ENCODE peak calls at places on chromosomes 16 and 17, in four cellular contexts. I is IMR-90, A is neural crest cell, T is GM20000. K is an unnamed sample.

GRCh38 chr16:48062681-48063080 is 93.1 kb downstream of the ABCC12 start:
- DNase-seq in A (no peak), T (no peak), I (no peak), K (no peak)

GRCh38 chr17:75346906-75347305 is 57.7 kb upstream of the SLC25A19 start:
- DNase-seq in I (peak; percentile 72), A (no peak), T (no peak), K (peak; percentile 70)

GRCh38 chr17:72053069-72053846 is 67.6 kb upstream of the SOX9 start:
- DNase-seq in I (no peak), A (no peak), T (no peak), K (no peak)

GRCh38 chr16:86314402-86315025 is 195.8 kb upstream of the FOXF1 start:
- DNase-seq in T (no peak), A (no peak), I (no peak), K (no peak)

GRCh38 chr17:6568186-6568758 is 11.9 kb upstream of the PITPNM3 start:
- DNase-seq in I (no peak), A (no peak), T (no peak), K (no peak)

GRCh38 chr17:51427259-51428255 is 167.2 kb downstream of the UTP18 start:
- DNase-seq in A (no peak), T (peak; percentile 54), I (no peak), K (peak; percentile 85)

GRCh38 chr16:2147981-2148671 is at the start of gene RAB26:
- DNase-seq in I (peak; percentile 33), A (peak; percentile 40), T (peak; percentile 76), K (peak; percentile 42)

GRCh38 chr16:15672514-15673167 is 22.6 kb downstream of the NDE1 start:
- DNase-seq in A (peak; percentile 35), T (no peak), I (peak; percentile 96), K (peak; percentile 80)

GRCh38 chr16:87957296-87958069 is 6.2 kb downstream of the BANP start:
- DNase-seq in A (no peak), T (no peak), I (no peak), K (no peak)

GRCh38 chr16:4994719-4995434 is 36.7 kb downstream of the SEC14L5 start:
- DNase-seq in A (no peak), I (no peak), T (no peak), K (no peak)

GRCh38 chr17:9470171-9470570 is 105.4 kb downstream of the STX8 start:
- DNase-seq in I (no peak), A (no peak), T (peak; percentile 17), K (peak; percentile 8)

GRCh38 chr17:17837380-17837821 is 615 bp upstream of the SREBF1 start:
- DNase-seq in A (no peak), T (no peak), I (peak; percentile 81), K (peak; percentile 43)

GRCh38 chr16:76287466-76287865 is 10.3 kb downstream of the CNTNAP4 start:
- DNase-seq in T (no peak), I (no peak), A (no peak), K (no peak)

GRCh38 chr17:71528210-71528609 is 592.6 kb upstream of the SOX9 start:
- DNase-seq in I (no peak), A (no peak), T (no peak), K (no peak)

GRCh38 chr17:49216482-49216881 is 6.0 kb downstream of the ABI3 start:
- DNase-seq in T (no peak), A (no peak), I (no peak), K (no peak)

GRCh38 chr16:29022196-29022595 is 37.3 kb downstream of the LAT start:
- DNase-seq in T (no peak), I (no peak), A (no peak), K (no peak)

GRCh38 chr16:4795181-4795827 is at the start of gene SMIM22:
- DNase-seq in A (no peak), T (no peak), I (no peak), K (no peak)

GRCh38 chr16:58011652-58012051 is 10.4 kb downstream of the USB1 start:
- DNase-seq in T (no peak), I (peak; percentile 83), A (no peak), K (no peak)

GRCh38 chr17:56890906-56891674 is 22.8 kb downstream of the TRIM25 start:
- DNase-seq in T (no peak), A (no peak), I (no peak), K (no peak)

GRCh38 chr16:3364774-3365427 is 9.2 kb downstream of the OR2C1 start:
- DNase-seq in T (peak; percentile 82), A (no peak), I (peak; percentile 95), K (peak; percentile 95)

GRCh38 chr16:71364306-71364705 is 5.8 kb downstream of the CALB2 start:
- DNase-seq in A (no peak), T (no peak), I (no peak), K (no peak)

GRCh38 chr16:56336071-56336688 is 89.2 kb downstream of the AMFR start:
- DNase-seq in T (no peak), I (no peak), A (no peak), K (no peak)

GRCh38 chr17:16917995-16918394 is 53.9 kb downstream of the TNFRSF13B start:
- DNase-seq in A (no peak), I (no peak), T (no peak), K (no peak)

GRCh38 chr17:73469311-73469710 is 157.5 kb upstream of the CDC42EP4 start:
- DNase-seq in I (no peak), A (no peak), T (no peak), K (no peak)

GRCh38 chr17:1150863-1151685 is 28.7 kb downstream of the ABR start:
- DNase-seq in A (no peak), T (no peak), I (no peak), K (no peak)

GRCh38 chr16:56534847-56535383 is 15.1 kb upstream of the BBS2 start:
- DNase-seq in A (no peak), T (no peak), I (no peak), K (no peak)

GRCh38 chr16:28495098-28495793 is 803 bp downstream of the APOBR start:
- DNase-seq in I (no peak), T (no peak), A (no peak), K (peak; percentile 20)

GRCh38 chr16:85528528-85529387 is 84.4 kb upstream of the GSE1 start:
- DNase-seq in A (peak; percentile 35), T (peak; percentile 63), I (no peak), K (peak; percentile 50)

GRCh38 chr16:88651989-88652762 is 1.3 kb upstream of the CYBA start:
- DNase-seq in I (no peak), T (no peak), A (no peak), K (no peak)

GRCh38 chr17:40956401-40957254 is 10.1 kb downstream of the KRT39 start:
- DNase-seq in A (no peak), T (no peak), I (peak; percentile 100), K (no peak)

GRCh38 chr17:27907976-27908558 is 14.9 kb upstream of the LYRM9 start:
- DNase-seq in A (no peak), I (no peak), T (no peak), K (peak; percentile 32)
- TF ChIP-seq CTCF in A (no peak), I (no peak), T (no peak), K (no peak)

GRCh38 chr16:26511463-26511862 is 555.3 kb upstream of the C16orf82 start:
- DNase-seq in T (no peak), I (no peak), A (no peak), K (no peak)

GRCh38 chr16:26505501-26505900 is 561.2 kb upstream of the C16orf82 start:
- DNase-seq in T (no peak), A (no peak), I (no peak), K (no peak)

DNA sequence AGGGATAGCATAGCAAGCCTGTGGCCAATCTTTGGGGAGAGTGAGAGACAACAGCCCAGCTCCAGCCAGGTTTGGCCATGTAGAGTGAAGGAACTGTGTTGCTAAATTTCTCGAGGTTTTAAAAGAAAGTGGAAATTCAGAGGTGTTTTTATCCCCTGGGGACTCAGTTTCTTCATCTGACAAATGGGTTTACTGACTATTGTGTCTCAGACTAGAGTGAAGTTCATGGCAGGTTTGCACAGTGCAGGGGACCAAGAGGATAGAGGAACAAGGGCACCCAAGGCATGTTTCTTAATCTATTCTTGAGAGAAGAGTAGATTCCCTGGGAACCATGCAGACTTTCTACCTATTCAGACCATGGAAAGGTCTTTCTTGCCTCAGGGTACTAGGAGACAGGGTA is 555.8 kb upstream of the C16orf82 start:
- DNase-seq in A (no peak), I (no peak), T (no peak), K (no peak)
- TF ChIP-seq CTCF in A (no peak), I (no peak), T (no peak), K (no peak)

DNA sequence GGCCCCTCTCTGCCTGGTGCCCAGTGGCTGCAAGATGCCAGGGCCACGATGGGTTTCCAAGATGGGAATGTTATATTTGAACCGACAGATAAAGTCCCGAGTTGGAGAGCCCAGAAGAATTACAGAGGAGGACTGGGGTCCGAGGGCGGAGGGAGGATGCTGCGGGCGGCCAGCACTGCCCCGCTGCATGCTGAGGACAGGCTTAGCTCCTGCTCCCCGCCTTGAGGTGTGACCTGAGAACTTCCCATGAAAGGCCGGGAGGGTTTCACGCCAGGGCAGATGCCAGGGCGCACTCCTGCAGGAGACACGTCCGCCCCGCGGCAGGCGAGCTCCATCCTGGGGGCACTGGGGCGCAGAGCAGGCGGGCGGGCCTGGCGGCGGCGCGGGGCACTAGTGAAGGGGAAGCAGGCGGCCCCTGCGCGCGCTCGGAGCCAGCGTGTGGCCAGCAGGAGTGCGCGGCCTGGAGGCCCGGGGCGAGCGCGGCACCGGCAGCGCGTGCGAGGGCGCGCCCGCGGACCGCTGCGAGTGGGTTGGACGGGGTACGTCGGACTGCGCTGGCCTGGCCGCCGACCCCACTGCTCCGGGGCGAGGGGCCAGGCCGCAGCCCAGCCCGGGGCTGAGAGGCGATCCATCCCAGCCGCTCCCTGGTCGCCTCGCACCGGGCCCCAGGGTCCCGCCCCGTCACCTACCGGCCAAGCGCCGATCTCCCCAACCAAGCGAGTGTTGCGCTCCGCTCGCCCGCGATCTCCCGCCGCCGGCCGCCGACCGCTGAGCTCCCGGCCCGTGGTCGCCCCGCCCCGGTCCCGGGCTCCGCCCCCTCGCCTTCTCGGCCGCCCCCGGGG is at the start of gene MAP3K14:
- DNase-seq in A (peak; percentile 57), I (peak; percentile 64), T (no peak), K (peak; percentile 77)
- TF ChIP-seq CTCF in A (peak; percentile 15), I (peak; percentile 24), T (peak; percentile 20), K (peak; percentile 21)

GRCh38 chr16:78100162-78100467 is 661 bp downstream of the WWOX start:
- DNase-seq in I (no peak), A (no peak), T (no peak), K (no peak)
- TF ChIP-seq CTCF in I (no peak), A (no peak), T (no peak), K (no peak)

GRCh38 chr17:46977348-46977747 is 1.7 kb downstream of the RPRML start:
- DNase-seq in A (peak; percentile 61), I (peak; percentile 18), T (no peak), K (peak; percentile 21)
- TF ChIP-seq CTCF in A (peak; percentile 62), I (peak; percentile 12), T (no peak), K (no peak)

DNA sequence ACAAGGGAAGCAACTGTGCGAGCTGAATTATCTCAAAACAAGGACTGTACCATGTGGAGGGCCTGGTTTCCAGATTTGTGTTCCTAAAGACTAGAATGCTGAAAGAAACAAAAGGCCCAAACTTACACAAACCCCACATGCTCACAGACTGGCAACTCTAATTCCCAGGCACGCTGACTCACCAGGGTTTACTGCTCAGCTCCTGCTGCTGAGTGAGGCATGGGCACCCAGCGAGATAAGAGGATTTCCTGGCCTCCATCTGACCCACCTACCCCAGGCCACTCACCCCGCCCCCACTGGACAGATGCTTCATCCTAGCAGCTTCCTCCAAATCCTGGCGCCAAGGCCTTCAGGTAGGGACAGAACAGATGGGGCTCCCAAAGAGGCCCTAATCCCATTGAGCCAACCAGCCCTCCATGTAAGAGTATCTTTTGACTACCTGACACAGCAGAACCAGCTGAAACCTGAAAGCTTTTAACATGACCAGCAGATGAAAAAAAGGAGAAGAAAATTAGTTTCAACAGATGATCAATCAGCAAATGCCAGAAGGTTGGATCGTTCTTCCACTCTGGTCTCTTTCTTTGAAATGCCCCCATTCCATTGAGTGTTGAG is 33.9 kb downstream of the DCUN1D3 start:
- DNase-seq in I (peak; percentile 87), A (no peak), T (no peak), K (peak; percentile 18)
- TF ChIP-seq CTCF in I (no peak), A (no peak), T (no peak), K (no peak)

GRCh38 chr17:7809086-7809790 is 24.8 kb upstream of the KDM6B start:
- DNase-seq in I (no peak), T (no peak), A (no peak), K (no peak)
- TF ChIP-seq CTCF in I (no peak), T (no peak), A (no peak), K (no peak)

K was measured in activated CD8-positive, alpha-beta T cell treated with anti-CD3 and anti-CD28 coated beads for 36 hours.